ENCODE peak calls at places on chromosomes 1 and 21, in eight cellular contexts. One of them, this sample, is unnamed.

GRCh38 chr1:203328714-203329122 is 22.2 kb downstream of the FMOD start:
- DNase-seq in left lung: no peak
- DNase-seq in right lobe of liver: no peak
- DNase-seq in fibroblast of lung: no peak
- DNase-seq in transverse colon: peak; percentile 74
- DNase-seq in prostate gland: no peak
- DNase-seq in psoas muscle: no peak
- DNase-seq in astrocyte: peak; percentile 57
- DNase-seq in this sample: peak; percentile 76

GRCh38 chr1:63858153-63858552 is 84.3 kb downstream of the ROR1 start:
- DNase-seq in left lung: no peak
- DNase-seq in right lobe of liver: no peak
- DNase-seq in fibroblast of lung: no peak
- DNase-seq in transverse colon: no peak
- DNase-seq in prostate gland: no peak
- DNase-seq in psoas muscle: no peak
- DNase-seq in astrocyte: no peak
- DNase-seq in this sample: no peak

GRCh38 chr1:154622503-154623039 is 14.6 kb upstream of the ADAR start:
- DNase-seq in left lung: no peak
- DNase-seq in right lobe of liver: no peak
- DNase-seq in fibroblast of lung: no peak
- DNase-seq in transverse colon: no peak
- DNase-seq in prostate gland: no peak
- DNase-seq in psoas muscle: no peak
- DNase-seq in astrocyte: no peak
- DNase-seq in this sample: no peak

GRCh38 chr1:61781151-61781550 is 38.9 kb downstream of the PATJ start:
- DNase-seq in left lung: no peak
- DNase-seq in right lobe of liver: no peak
- DNase-seq in fibroblast of lung: no peak
- DNase-seq in transverse colon: no peak
- DNase-seq in prostate gland: no peak
- DNase-seq in psoas muscle: no peak
- DNase-seq in astrocyte: no peak
- DNase-seq in this sample: no peak

GRCh38 chr1:37682334-37682987 is 9.9 kb upstream of the CDCA8 start:
- DNase-seq in left lung: no peak
- DNase-seq in right lobe of liver: no peak
- DNase-seq in fibroblast of lung: peak; percentile 72
- DNase-seq in transverse colon: peak; percentile 70
- DNase-seq in prostate gland: peak; percentile 56
- DNase-seq in psoas muscle: peak; percentile 58
- DNase-seq in astrocyte: peak; percentile 19
- DNase-seq in this sample: peak; percentile 89

GRCh38 chr21:44984792-44985440 is 45.1 kb downstream of the SLX9 start:
- DNase-seq in left lung: peak; percentile 75
- DNase-seq in right lobe of liver: peak; percentile 52
- DNase-seq in fibroblast of lung: no peak
- DNase-seq in transverse colon: no peak
- DNase-seq in prostate gland: no peak
- DNase-seq in psoas muscle: peak; percentile 24
- DNase-seq in astrocyte: no peak
- DNase-seq in this sample: no peak

GRCh38 chr1:211580303-211580687 is 1.3 kb upstream of the SLC30A1 start:
- DNase-seq in left lung: no peak
- DNase-seq in right lobe of liver: no peak
- DNase-seq in fibroblast of lung: no peak
- DNase-seq in transverse colon: no peak
- DNase-seq in prostate gland: no peak
- DNase-seq in psoas muscle: no peak
- DNase-seq in astrocyte: no peak
- DNase-seq in this sample: no peak

GRCh38 chr1:45536886-45537285 is 13.7 kb upstream of the AKR1A1 start:
- DNase-seq in left lung: no peak
- DNase-seq in right lobe of liver: no peak
- DNase-seq in fibroblast of lung: no peak
- DNase-seq in transverse colon: no peak
- DNase-seq in prostate gland: no peak
- DNase-seq in psoas muscle: no peak
- DNase-seq in astrocyte: no peak
- DNase-seq in this sample: no peak

GRCh38 chr1:219173758-219174671 is at the start of gene LYPLAL1:
- DNase-seq in left lung: peak; percentile 97
- DNase-seq in right lobe of liver: peak; percentile 93
- DNase-seq in fibroblast of lung: peak; percentile 90
- DNase-seq in transverse colon: peak; percentile 91
- DNase-seq in prostate gland: peak; percentile 81
- DNase-seq in psoas muscle: peak; percentile 91
- DNase-seq in astrocyte: peak; percentile 72
- DNase-seq in this sample: peak; percentile 83

GRCh38 chr1:238409947-238410346 is 519.2 kb upstream of the ZP4 start:
- DNase-seq in left lung: no peak
- DNase-seq in right lobe of liver: no peak
- DNase-seq in fibroblast of lung: peak; percentile 29
- DNase-seq in transverse colon: no peak
- DNase-seq in prostate gland: no peak
- DNase-seq in psoas muscle: no peak
- DNase-seq in astrocyte: peak; percentile 96
- DNase-seq in this sample: no peak

GRCh38 chr21:44749116-44749758 is 37.9 kb upstream of the TSPEAR start:
- DNase-seq in left lung: no peak
- DNase-seq in right lobe of liver: no peak
- DNase-seq in fibroblast of lung: no peak
- DNase-seq in transverse colon: no peak
- DNase-seq in prostate gland: no peak
- DNase-seq in psoas muscle: no peak
- DNase-seq in astrocyte: no peak
- DNase-seq in this sample: no peak

GRCh38 chr21:45642122-45642813 is 1.3 kb upstream of the PCBP3 start:
- DNase-seq in left lung: peak; percentile 88
- DNase-seq in right lobe of liver: peak; percentile 63
- DNase-seq in fibroblast of lung: peak; percentile 31
- DNase-seq in transverse colon: no peak
- DNase-seq in prostate gland: no peak
- DNase-seq in psoas muscle: peak; percentile 26
- DNase-seq in astrocyte: no peak
- DNase-seq in this sample: no peak

GRCh38 chr1:199780948-199781347 is 246.6 kb upstream of the NR5A2 start:
- DNase-seq in left lung: no peak
- DNase-seq in right lobe of liver: no peak
- DNase-seq in fibroblast of lung: peak; percentile 60
- DNase-seq in transverse colon: no peak
- DNase-seq in prostate gland: no peak
- DNase-seq in psoas muscle: no peak
- DNase-seq in astrocyte: peak; percentile 60
- DNase-seq in this sample: no peak

GRCh38 chr21:28906841-28907240 is 85.8 kb downstream of the LTN1 start:
- DNase-seq in left lung: no peak
- DNase-seq in right lobe of liver: no peak
- DNase-seq in fibroblast of lung: no peak
- DNase-seq in transverse colon: no peak
- DNase-seq in prostate gland: no peak
- DNase-seq in psoas muscle: no peak
- DNase-seq in astrocyte: no peak
- DNase-seq in this sample: no peak

GRCh38 chr1:117169871-117170596 is 40.7 kb downstream of the VTCN1 start:
- DNase-seq in left lung: no peak
- DNase-seq in right lobe of liver: no peak
- DNase-seq in fibroblast of lung: no peak
- DNase-seq in transverse colon: no peak
- DNase-seq in prostate gland: no peak
- DNase-seq in psoas muscle: no peak
- DNase-seq in astrocyte: peak; percentile 66
- DNase-seq in this sample: no peak

GRCh38 chr1:13930151-13930550 is 230.2 kb downstream of the PRDM2 start:
- DNase-seq in left lung: no peak
- DNase-seq in right lobe of liver: no peak
- DNase-seq in fibroblast of lung: no peak
- DNase-seq in transverse colon: no peak
- DNase-seq in prostate gland: no peak
- DNase-seq in psoas muscle: no peak
- DNase-seq in astrocyte: no peak
- DNase-seq in this sample: peak; percentile 48

GRCh38 chr1:227482021-227482299 is 81.4 kb upstream of the ZNF678 start:
- DNase-seq in left lung: no peak
- DNase-seq in right lobe of liver: no peak
- DNase-seq in fibroblast of lung: no peak
- DNase-seq in transverse colon: no peak
- DNase-seq in prostate gland: no peak
- DNase-seq in psoas muscle: no peak
- DNase-seq in astrocyte: no peak
- DNase-seq in this sample: no peak

GRCh38 chr1:206960676-206961386 is 9.4 kb downstream of the FCAMR start:
- DNase-seq in left lung: no peak
- DNase-seq in right lobe of liver: no peak
- DNase-seq in fibroblast of lung: no peak
- DNase-seq in transverse colon: no peak
- DNase-seq in prostate gland: no peak
- DNase-seq in psoas muscle: no peak
- DNase-seq in astrocyte: no peak
- DNase-seq in this sample: no peak
- H3K9me3 ChIP-seq in left lung: no peaks in the 10 kb centered on the region
- H3K9me3 ChIP-seq in right lobe of liver: no peaks in the 10 kb centered on the region
- H3K9me3 ChIP-seq in fibroblast of lung: no peaks in the 10 kb centered on the region
- H3K9me3 ChIP-seq in transverse colon: no peaks in the 10 kb centered on the region
- H3K9me3 ChIP-seq in prostate gland: no peaks in the 10 kb centered on the region
- H3K9me3 ChIP-seq in psoas muscle: no peaks in the 10 kb centered on the region
- H3K9me3 ChIP-seq in astrocyte: no peaks in the 10 kb centered on the region
- H3K9me3 ChIP-seq in this sample: no peaks in the 10 kb centered on the region

GRCh38 chr1:77179632-77180031 is 39.6 kb downstream of the PIGK start:
- DNase-seq in left lung: no peak
- DNase-seq in right lobe of liver: no peak
- DNase-seq in fibroblast of lung: no peak
- DNase-seq in transverse colon: no peak
- DNase-seq in prostate gland: no peak
- DNase-seq in psoas muscle: no peak
- DNase-seq in astrocyte: no peak
- DNase-seq in this sample: no peak

GRCh38 chr1:77182083-77182482 is 37.1 kb downstream of the PIGK start:
- DNase-seq in left lung: no peak
- DNase-seq in right lobe of liver: no peak
- DNase-seq in fibroblast of lung: no peak
- DNase-seq in transverse colon: no peak
- DNase-seq in prostate gland: no peak
- DNase-seq in psoas muscle: no peak
- DNase-seq in astrocyte: no peak
- DNase-seq in this sample: no peak
- H3K4me3 ChIP-seq in left lung: no peak overlapping the region
- H3K4me3 ChIP-seq in right lobe of liver: no peak overlapping the region
- H3K4me3 ChIP-seq in fibroblast of lung: no peak overlapping the region
- H3K4me3 ChIP-seq in transverse colon: no peak overlapping the region
- H3K4me3 ChIP-seq in prostate gland: no peak overlapping the region
- H3K4me3 ChIP-seq in psoas muscle: no peak overlapping the region
- H3K4me3 ChIP-seq in astrocyte: no peak overlapping the region
- H3K4me3 ChIP-seq in this sample: no peak overlapping the region

GRCh38 chr1:234680331-234680904 is 70.4 kb upstream of the IRF2BP2 start:
- DNase-seq in left lung: no peak
- DNase-seq in right lobe of liver: no peak
- DNase-seq in fibroblast of lung: no peak
- DNase-seq in transverse colon: no peak
- DNase-seq in prostate gland: peak; percentile 0
- DNase-seq in psoas muscle: no peak
- DNase-seq in astrocyte: no peak
- DNase-seq in this sample: no peak
- TF ChIP-seq CTCF in left lung: no peak
- TF ChIP-seq CTCF in right lobe of liver: no peak
- TF ChIP-seq CTCF in fibroblast of lung: no peak
- TF ChIP-seq CTCF in transverse colon: no peak
- TF ChIP-seq CTCF in prostate gland: no peak
- TF ChIP-seq CTCF in psoas muscle: no peak
- TF ChIP-seq CTCF in astrocyte: no peak
- TF ChIP-seq CTCF in this sample: no peak

DNA sequence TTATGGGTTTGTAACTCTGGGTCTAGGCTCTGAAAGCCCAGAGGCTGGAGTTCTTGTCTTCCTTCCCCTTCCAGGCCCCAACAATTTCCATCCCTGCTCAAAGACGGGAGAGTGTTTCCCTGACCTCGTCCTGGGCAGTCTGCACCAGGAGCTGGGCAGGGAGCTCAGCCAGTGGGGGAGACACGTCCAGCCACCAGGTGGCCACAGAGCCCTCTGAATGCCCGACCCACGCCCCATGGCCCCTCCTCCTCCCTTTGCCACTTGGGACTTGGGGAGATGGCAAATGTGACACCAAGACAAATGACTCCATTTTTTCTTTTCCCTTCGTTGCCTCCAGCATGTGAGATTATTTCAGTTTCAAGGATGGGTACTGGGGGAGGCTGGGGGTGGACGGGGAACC is 159.9 kb upstream of the AJAP1 start:
- DNase-seq in left lung: no peak
- DNase-seq in right lobe of liver: no peak
- DNase-seq in fibroblast of lung: no peak
- DNase-seq in transverse colon: no peak
- DNase-seq in prostate gland: no peak
- DNase-seq in psoas muscle: no peak
- DNase-seq in astrocyte: no peak
- DNase-seq in this sample: no peak
- H3K9me3 ChIP-seq in left lung: no peaks in the 10 kb centered on the region
- H3K9me3 ChIP-seq in right lobe of liver: no peaks in the 10 kb centered on the region
- H3K9me3 ChIP-seq in fibroblast of lung: no peaks in the 10 kb centered on the region
- H3K9me3 ChIP-seq in transverse colon: no peaks in the 10 kb centered on the region
- H3K9me3 ChIP-seq in prostate gland: no peaks in the 10 kb centered on the region
- H3K9me3 ChIP-seq in psoas muscle: no peaks in the 10 kb centered on the region
- H3K9me3 ChIP-seq in astrocyte: peaks cover 18% of the 10 kb centered on the region
- H3K9me3 ChIP-seq in this sample: no peaks in the 10 kb centered on the region

GRCh38 chr1:65148548-65149390 is 766 bp downstream of the AK4 start:
- DNase-seq in left lung: peak; percentile 86
- DNase-seq in right lobe of liver: peak; percentile 63
- DNase-seq in fibroblast of lung: peak; percentile 3
- DNase-seq in transverse colon: peak; percentile 46
- DNase-seq in prostate gland: peak; percentile 54
- DNase-seq in psoas muscle: peak; percentile 42
- DNase-seq in astrocyte: no peak
- DNase-seq in this sample: no peak

GRCh38 chr1:65151641-65152040 is 3.6 kb downstream of the AK4 start:
- DNase-seq in left lung: no peak
- DNase-seq in right lobe of liver: no peak
- DNase-seq in fibroblast of lung: no peak
- DNase-seq in transverse colon: no peak
- DNase-seq in prostate gland: no peak
- DNase-seq in psoas muscle: no peak
- DNase-seq in astrocyte: no peak
- DNase-seq in this sample: no peak

GRCh38 chr1:65149391-65149729 is 1.4 kb downstream of the AK4 start:
- DNase-seq in left lung: no peak
- DNase-seq in right lobe of liver: no peak
- DNase-seq in fibroblast of lung: no peak
- DNase-seq in transverse colon: no peak
- DNase-seq in prostate gland: no peak
- DNase-seq in psoas muscle: no peak
- DNase-seq in astrocyte: no peak
- DNase-seq in this sample: no peak

GRCh38 chr1:65150583-65151263 is 2.7 kb downstream of the AK4 start:
- DNase-seq in left lung: no peak
- DNase-seq in right lobe of liver: no peak
- DNase-seq in fibroblast of lung: no peak
- DNase-seq in transverse colon: no peak
- DNase-seq in prostate gland: no peak
- DNase-seq in psoas muscle: no peak
- DNase-seq in astrocyte: no peak
- DNase-seq in this sample: no peak

GRCh38 chr1:65149753-65150463 is 1.9 kb downstream of the AK4 start:
- DNase-seq in left lung: no peak
- DNase-seq in right lobe of liver: no peak
- DNase-seq in fibroblast of lung: no peak
- DNase-seq in transverse colon: no peak
- DNase-seq in prostate gland: no peak
- DNase-seq in psoas muscle: no peak
- DNase-seq in astrocyte: no peak
- DNase-seq in this sample: no peak
- H3K4me3 ChIP-seq in left lung: no peak overlapping the region
- H3K4me3 ChIP-seq in right lobe of liver: peak overlapping the region; percentile 79
- H3K4me3 ChIP-seq in fibroblast of lung: no peak overlapping the region
- H3K4me3 ChIP-seq in transverse colon: no peak overlapping the region
- H3K4me3 ChIP-seq in prostate gland: peak overlapping the region; percentile 75
- H3K4me3 ChIP-seq in psoas muscle: peak overlapping the region; percentile 83
- H3K4me3 ChIP-seq in astrocyte: no peak overlapping the region
- H3K4me3 ChIP-seq in this sample: no peak overlapping the region

This sample was measured in Peyer's patch.